ENCODE peak calls at places on chromosomes 5 and 9, in eight cellular contexts. One of them, this sample, is unnamed.

GRCh38 chr5:125005287-125005686 is 258.8 kb upstream of the ZNF608 start:
- DNase-seq in transverse colon: no peak
- DNase-seq in body of pancreas: no peak
- DNase-seq in thyroid gland: no peak
- DNase-seq in stomach: no peak
- DNase-seq in tibial nerve: no peak
- DNase-seq in A549: no peak
- DNase-seq in suprapubic skin: no peak
- DNase-seq in this sample: no peak

GRCh38 chr9:79129865-79130480 is 441.8 kb upstream of the TLE4 start:
- DNase-seq in stomach: peak
- DNase-seq in thyroid gland: peak
- DNase-seq in body of pancreas: peak
- DNase-seq in tibial nerve: no peak
- DNase-seq in A549: peak
- DNase-seq in suprapubic skin: no peak
- DNase-seq in transverse colon: peak
- DNase-seq in this sample: no peak

GRCh38 chr9:124800306-124801259 is 23.6 kb downstream of the OLFML2A start:
- DNase-seq in body of pancreas: peak
- DNase-seq in thyroid gland: peak
- DNase-seq in stomach: no peak
- DNase-seq in A549: no peak
- DNase-seq in tibial nerve: no peak
- DNase-seq in transverse colon: peak
- DNase-seq in suprapubic skin: no peak
- DNase-seq in this sample: peak

GRCh38 chr5:122014232-122014940 is 52.6 kb downstream of the SRFBP1 start:
- DNase-seq in transverse colon: no peak
- DNase-seq in tibial nerve: no peak
- DNase-seq in stomach: no peak
- DNase-seq in body of pancreas: no peak
- DNase-seq in thyroid gland: no peak
- DNase-seq in A549: no peak
- DNase-seq in suprapubic skin: no peak
- DNase-seq in this sample: no peak

GRCh38 chr5:181203842-181204560 is 995 bp downstream of the TRIM7 start:
- DNase-seq in suprapubic skin: peak
- DNase-seq in transverse colon: no peak
- DNase-seq in tibial nerve: no peak
- DNase-seq in body of pancreas: peak
- DNase-seq in thyroid gland: peak
- DNase-seq in A549: peak
- DNase-seq in stomach: no peak
- DNase-seq in this sample: no peak

GRCh38 chr5:172658869-172659513 is 17.9 kb downstream of the NEURL1B start:
- DNase-seq in transverse colon: peak
- DNase-seq in tibial nerve: peak
- DNase-seq in A549: no peak
- DNase-seq in thyroid gland: peak
- DNase-seq in body of pancreas: peak
- DNase-seq in stomach: peak
- DNase-seq in suprapubic skin: no peak
- DNase-seq in this sample: no peak

GRCh38 chr5:169893586-169893985 is 86.7 kb downstream of the INSYN2B start:
- DNase-seq in tibial nerve: no peak
- DNase-seq in stomach: no peak
- DNase-seq in suprapubic skin: no peak
- DNase-seq in thyroid gland: no peak
- DNase-seq in A549: no peak
- DNase-seq in body of pancreas: no peak
- DNase-seq in transverse colon: no peak
- DNase-seq in this sample: no peak

GRCh38 chr9:2630158-2630557 is 8.6 kb downstream of the VLDLR start:
- DNase-seq in tibial nerve: no peak
- DNase-seq in suprapubic skin: no peak
- DNase-seq in stomach: no peak
- DNase-seq in thyroid gland: peak
- DNase-seq in A549: no peak
- DNase-seq in body of pancreas: no peak
- DNase-seq in transverse colon: no peak
- DNase-seq in this sample: no peak

GRCh38 chr5:33362915-33363314 is 77.8 kb upstream of the TARS1 start:
- DNase-seq in body of pancreas: no peak
- DNase-seq in suprapubic skin: no peak
- DNase-seq in tibial nerve: no peak
- DNase-seq in thyroid gland: no peak
- DNase-seq in A549: no peak
- DNase-seq in stomach: no peak
- DNase-seq in transverse colon: peak
- DNase-seq in this sample: no peak

DNA sequence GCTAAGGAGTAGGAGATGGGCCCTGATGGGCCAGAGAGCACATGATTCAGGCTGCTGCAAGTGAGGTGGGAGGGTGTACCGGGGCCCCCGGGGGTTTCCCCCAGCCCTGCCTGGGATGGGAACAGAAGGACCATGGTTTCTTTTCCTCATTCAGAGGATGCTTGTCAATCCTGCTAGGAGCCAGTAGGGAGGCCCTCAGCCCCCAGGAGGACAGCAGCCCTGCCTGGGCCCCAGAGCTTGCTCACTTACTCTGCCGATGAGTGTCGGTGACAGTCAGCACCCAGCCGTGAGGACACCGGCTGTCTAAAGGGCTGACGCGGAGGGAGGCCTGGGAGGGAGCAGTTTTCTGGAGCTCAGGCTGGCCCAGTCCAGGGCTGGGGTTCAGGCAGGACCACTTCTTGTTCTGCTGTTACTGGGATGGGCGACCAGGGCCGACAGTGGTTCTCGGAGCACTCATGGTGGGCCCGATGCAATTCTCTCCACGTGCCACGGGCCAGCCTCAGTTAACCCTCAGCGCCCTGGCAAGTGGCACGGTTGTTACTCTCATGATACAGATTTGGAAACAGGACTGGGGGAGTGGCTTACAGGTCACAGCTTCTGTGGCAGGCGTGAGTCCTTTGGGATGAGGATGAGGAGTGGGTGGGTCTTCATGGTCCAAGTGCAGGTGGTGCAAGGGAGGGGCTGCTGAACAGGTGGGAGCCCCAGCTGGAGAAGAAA is 1.8 kb downstream of the ARRDC1 start:
- DNase-seq in A549: no peak
- DNase-seq in suprapubic skin: peak
- DNase-seq in stomach: no peak
- DNase-seq in body of pancreas: no peak
- DNase-seq in transverse colon: no peak
- DNase-seq in tibial nerve: no peak
- DNase-seq in thyroid gland: no peak
- DNase-seq in this sample: no peak
- H3K4me3 ChIP-seq in A549: no peak
- H3K4me3 ChIP-seq in suprapubic skin: peak
- H3K4me3 ChIP-seq in stomach: peak
- H3K4me3 ChIP-seq in body of pancreas: no peak
- H3K4me3 ChIP-seq in transverse colon: peak
- H3K4me3 ChIP-seq in tibial nerve: peak
- H3K4me3 ChIP-seq in thyroid gland: peak
- H3K4me3 ChIP-seq in this sample: peak

GRCh38 chr5:143191720-143192119 is 211.8 kb downstream of the NR3C1 start:
- DNase-seq in tibial nerve: no peak
- DNase-seq in body of pancreas: no peak
- DNase-seq in A549: no peak
- DNase-seq in transverse colon: no peak
- DNase-seq in stomach: no peak
- DNase-seq in thyroid gland: no peak
- DNase-seq in suprapubic skin: no peak
- DNase-seq in this sample: no peak

GRCh38 chr5:143188083-143188482 is 215.4 kb downstream of the NR3C1 start:
- DNase-seq in thyroid gland: no peak
- DNase-seq in transverse colon: no peak
- DNase-seq in stomach: no peak
- DNase-seq in suprapubic skin: no peak
- DNase-seq in tibial nerve: no peak
- DNase-seq in A549: no peak
- DNase-seq in body of pancreas: no peak
- DNase-seq in this sample: no peak

GRCh38 chr5:143188692-143189091 is 214.8 kb downstream of the NR3C1 start:
- DNase-seq in tibial nerve: no peak
- DNase-seq in transverse colon: no peak
- DNase-seq in thyroid gland: no peak
- DNase-seq in stomach: no peak
- DNase-seq in A549: no peak
- DNase-seq in body of pancreas: no peak
- DNase-seq in suprapubic skin: no peak
- DNase-seq in this sample: no peak

GRCh38 chr5:143192191-143192880 is 211.2 kb downstream of the NR3C1 start:
- DNase-seq in A549: no peak
- DNase-seq in thyroid gland: no peak
- DNase-seq in tibial nerve: no peak
- DNase-seq in suprapubic skin: no peak
- DNase-seq in stomach: no peak
- DNase-seq in transverse colon: no peak
- DNase-seq in body of pancreas: no peak
- DNase-seq in this sample: no peak

DNA sequence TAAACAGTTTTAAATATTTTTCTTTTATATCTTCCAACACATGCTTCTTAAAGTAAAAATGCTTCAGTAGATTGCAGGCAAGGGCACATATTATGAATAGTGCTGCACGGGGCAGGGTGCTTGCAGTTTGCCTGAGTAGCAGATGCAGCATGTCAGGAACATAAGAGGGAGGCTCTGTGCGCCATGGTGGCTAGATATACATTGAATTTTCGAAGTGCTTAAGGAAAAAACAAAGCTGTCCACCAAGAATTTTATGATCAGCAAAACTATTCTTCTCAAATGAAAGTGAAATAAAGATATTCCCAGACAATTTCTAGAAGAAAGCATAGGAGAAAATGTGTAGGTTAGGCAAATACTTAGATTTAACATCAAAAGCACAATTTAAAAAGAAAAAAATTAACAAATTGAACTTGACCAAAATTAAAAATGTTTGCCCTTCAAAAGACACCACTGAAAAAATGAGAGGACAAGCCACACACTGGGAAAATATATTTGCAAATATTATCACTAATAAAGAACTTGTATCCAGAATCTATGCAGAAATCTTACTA is 213.2 kb downstream of the NR3C1 start:
- DNase-seq in stomach: no peak
- DNase-seq in transverse colon: no peak
- DNase-seq in tibial nerve: no peak
- DNase-seq in A549: no peak
- DNase-seq in suprapubic skin: no peak
- DNase-seq in thyroid gland: no peak
- DNase-seq in body of pancreas: no peak
- DNase-seq in this sample: no peak
- TF ChIP-seq POLR2A in stomach: no peak
- TF ChIP-seq POLR2A in transverse colon: no peak
- TF ChIP-seq POLR2A in tibial nerve: no peak
- TF ChIP-seq POLR2A in A549: no peak
- TF ChIP-seq POLR2A in suprapubic skin: no peak
- TF ChIP-seq POLR2A in thyroid gland: no peak
- TF ChIP-seq POLR2A in body of pancreas: no peak
- TF ChIP-seq POLR2A in this sample: no peak

DNA sequence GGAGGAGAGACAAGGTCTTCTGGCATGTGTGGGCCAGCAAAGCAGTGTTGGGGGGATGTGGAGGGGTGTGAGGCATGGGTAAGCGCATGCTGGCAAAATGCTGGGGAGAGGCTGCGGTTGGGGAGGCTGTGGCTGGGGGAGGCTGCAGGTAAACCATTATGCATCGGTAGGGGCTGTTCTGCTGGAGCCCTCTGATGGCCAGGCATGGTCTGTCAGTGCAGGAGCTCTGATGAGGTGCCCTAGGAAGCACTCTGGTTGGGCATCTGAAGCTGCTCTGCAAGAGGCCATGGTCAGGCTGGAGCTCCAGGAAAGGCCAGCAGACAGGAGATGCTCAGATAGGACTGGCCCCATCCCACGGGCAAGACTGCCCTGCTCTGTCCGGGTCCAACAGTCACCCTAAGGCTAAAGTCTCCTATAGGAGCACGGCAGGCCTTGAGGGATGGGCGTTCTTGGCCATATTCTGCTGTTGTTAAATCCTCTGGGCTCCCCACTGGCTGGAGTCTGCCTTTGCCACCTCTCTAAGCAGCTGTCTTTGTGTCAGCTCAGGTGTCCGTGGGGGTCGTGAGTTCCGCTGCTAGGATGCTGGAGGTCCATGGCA is 28.7 kb downstream of the ITGA2 start:
- DNase-seq in A549: no peak
- DNase-seq in body of pancreas: no peak
- DNase-seq in thyroid gland: no peak
- DNase-seq in stomach: no peak
- DNase-seq in suprapubic skin: no peak
- DNase-seq in transverse colon: no peak
- DNase-seq in tibial nerve: no peak
- DNase-seq in this sample: no peak
- H3K4me3 ChIP-seq in A549: no peak
- H3K4me3 ChIP-seq in body of pancreas: no peak
- H3K4me3 ChIP-seq in thyroid gland: no peak
- H3K4me3 ChIP-seq in stomach: no peak
- H3K4me3 ChIP-seq in suprapubic skin: no peak
- H3K4me3 ChIP-seq in transverse colon: no peak
- H3K4me3 ChIP-seq in tibial nerve: no peak
- H3K4me3 ChIP-seq in this sample: no peak

GRCh38 chr9:82571540-82571939 is 491.4 kb downstream of the RASEF start:
- DNase-seq in body of pancreas: no peak
- DNase-seq in transverse colon: no peak
- DNase-seq in thyroid gland: no peak
- DNase-seq in stomach: no peak
- DNase-seq in suprapubic skin: no peak
- DNase-seq in A549: no peak
- DNase-seq in tibial nerve: no peak
- DNase-seq in this sample: no peak
- TF ChIP-seq POLR2A in body of pancreas: no peak
- TF ChIP-seq POLR2A in transverse colon: no peak
- TF ChIP-seq POLR2A in thyroid gland: no peak
- TF ChIP-seq POLR2A in stomach: no peak
- TF ChIP-seq POLR2A in suprapubic skin: no peak
- TF ChIP-seq POLR2A in A549: no peak
- TF ChIP-seq POLR2A in tibial nerve: no peak
- TF ChIP-seq POLR2A in this sample: no peak